ENCODE peak calls at places on chromosomes 5 and 9, in eight cellular contexts. Z is neural progenitor cell; V is CD4-positive, CD25-positive, alpha-beta regulatory T cell; M is PC-3; W is fibroblast of lung; R is ovary; O is caudate nucleus; U is choroid plexus epithelial cell. C is an unnamed sample.

GRCh38 chr9:121449786-121450185 is 49.9 kb downstream of the GGTA1 start:
- DNase-seq in Z (no peak), V (no peak), M (no peak), W (no peak), R (no peak), O (no peak), U (no peak), C (no peak)

GRCh38 chr5:175444905-175445456 is 999 bp upstream of the DRD1 start:
- DNase-seq in Z (no peak), V (no peak), M (no peak), W (no peak), R (no peak), O (no peak), U (no peak), C (no peak)

GRCh38 chr9:38244971-38245370 is 147.5 kb upstream of the ALDH1B1 start:
- DNase-seq in Z (no peak), V (no peak), M (peak), W (no peak), R (no peak), O (no peak), U (no peak), C (no peak)

GRCh38 chr5:69449511-69449910 is 34.6 kb downstream of the MARVELD2 start:
- DNase-seq in Z (no peak), V (no peak), M (no peak), W (no peak), R (no peak), O (no peak), U (no peak), C (no peak)

GRCh38 chr5:127206320-127207113 is 84.1 kb upstream of the MEGF10 start:
- DNase-seq in Z (no peak), V (no peak), M (peak), W (peak), R (no peak), O (no peak), U (peak), C (peak)

GRCh38 chr9:97564291-97565175 is 63.1 kb downstream of the TMOD1 start:
- DNase-seq in Z (peak), V (no peak), M (peak), W (peak), R (peak), O (no peak), U (peak), C (peak)

GRCh38 chr5:129387944-129388343 is 72.2 kb upstream of the ADAMTS19 start:
- DNase-seq in Z (no peak), V (no peak), M (no peak), W (no peak), R (no peak), O (no peak), U (no peak), C (no peak)

GRCh38 chr5:67032921-67033664 is 163.5 kb downstream of the CD180 start:
- DNase-seq in Z (no peak), V (no peak), M (no peak), W (peak), R (no peak), O (no peak), U (peak), C (no peak)

GRCh38 chr5:74300808-74301389 is 339.6 kb downstream of the ENC1 start:
- DNase-seq in Z (no peak), V (no peak), M (no peak), W (no peak), R (no peak), O (no peak), U (no peak), C (no peak)

GRCh38 chr5:116455061-116455460 is 119.6 kb downstream of the SEMA6A start:
- DNase-seq in Z (no peak), V (no peak), M (no peak), W (peak), R (no peak), O (no peak), U (peak), C (peak)

GRCh38 chr5:6399978-6400910 is 21.9 kb upstream of the MED10 start:
- DNase-seq in Z (no peak), V (no peak), M (peak), W (peak), R (no peak), O (no peak), U (peak), C (peak)

GRCh38 chr9:79759460-79759859 is 187.7 kb downstream of the TLE4 start:
- DNase-seq in Z (no peak), V (peak), M (peak), W (peak), R (no peak), O (no peak), U (no peak), C (no peak)

GRCh38 chr9:1726993-1727759 is 288.0 kb upstream of the SMARCA2 start:
- DNase-seq in Z (peak), V (peak), M (no peak), W (no peak), R (no peak), O (no peak), U (no peak), C (peak)

GRCh38 chr5:76622973-76623596 is at the start of gene F2RL2:
- DNase-seq in Z (peak), V (no peak), M (peak), W (peak), R (no peak), O (no peak), U (peak), C (peak)

GRCh38 chr5:41785061-41785460 is 85.2 kb downstream of the OXCT1 start:
- DNase-seq in Z (no peak), V (no peak), M (no peak), W (no peak), R (no peak), O (no peak), U (no peak), C (no peak)

GRCh38 chr5:69048233-69048632 is 45.6 kb upstream of the SLC30A5 start:
- DNase-seq in Z (peak), V (peak), M (peak), W (no peak), R (no peak), O (no peak), U (no peak), C (peak)

GRCh38 chr5:147427784-147428401 is 82.0 kb downstream of the DPYSL3 start:
- DNase-seq in Z (no peak), V (no peak), M (no peak), W (peak), R (no peak), O (no peak), U (peak), C (no peak)

GRCh38 chr5:132203916-132204315 is 23.7 kb downstream of the P4HA2 start:
- DNase-seq in Z (no peak), V (no peak), M (no peak), W (no peak), R (no peak), O (no peak), U (no peak), C (no peak)

GRCh38 chr5:95029569-95030366 is 255.1 kb downstream of the MCTP1 start:
- DNase-seq in Z (no peak), V (no peak), M (no peak), W (no peak), R (no peak), O (no peak), U (no peak), C (peak)

GRCh38 chr5:78320461-78320860 is 26.0 kb upstream of the AP3B1 start:
- DNase-seq in Z (peak), V (peak), M (peak), W (peak), R (no peak), O (no peak), U (peak), C (peak)

GRCh38 chr9:127531676-127532075 is 80.4 kb downstream of the LRSAM1 start:
- DNase-seq in Z (no peak), V (no peak), M (no peak), W (no peak), R (no peak), O (no peak), U (no peak), C (no peak)

GRCh38 chr9:134643306-134643705 is 1.7 kb downstream of the COL5A1 start:
- DNase-seq in Z (peak), V (no peak), M (peak), W (peak), R (peak), O (no peak), U (peak), C (peak)

GRCh38 chr9:123929177-123929869 is 603 bp downstream of the DENND1A start:
- DNase-seq in Z (peak), V (peak), M (no peak), W (no peak), R (no peak), O (no peak), U (no peak), C (peak)

GRCh38 chr9:110006657-110007056 is 201.3 kb downstream of the C9orf152 start:
- DNase-seq in Z (no peak), V (no peak), M (no peak), W (no peak), R (no peak), O (no peak), U (no peak), C (no peak)

GRCh38 chr5:96074460-96075254 is 113.0 kb upstream of the ELL2 start:
- DNase-seq in Z (no peak), V (no peak), M (no peak), W (peak), R (no peak), O (no peak), U (no peak), C (no peak)

GRCh38 chr9:34086889-34087288 is 38.2 kb upstream of the UBAP2 start:
- DNase-seq in Z (no peak), V (no peak), M (no peak), W (no peak), R (no peak), O (no peak), U (no peak), C (no peak)

GRCh38 chr9:114275246-114275994 is 47.5 kb upstream of the ORM1 start:
- DNase-seq in Z (no peak), V (no peak), M (peak), W (no peak), R (peak), O (no peak), U (no peak), C (peak)

GRCh38 chr9:135463140-135463539 is 16.4 kb upstream of the PPP1R26 start:
- DNase-seq in Z (no peak), V (no peak), M (peak), W (peak), R (no peak), O (no peak), U (no peak), C (peak)

GRCh38 chr5:1382248-1382700 is 37.4 kb upstream of the CLPTM1L start:
- DNase-seq in Z (no peak), V (no peak), M (no peak), W (no peak), R (no peak), O (no peak), U (no peak), C (no peak)

GRCh38 chr5:60945760-60946253 is 802 bp downstream of the NDUFAF2 start:
- DNase-seq in Z (peak), V (no peak), M (peak), W (peak), R (peak), O (no peak), U (peak), C (peak)

GRCh38 chr9:81380960-81381359 is 308.4 kb downstream of the TLE1 start:
- DNase-seq in Z (no peak), V (no peak), M (peak), W (peak), R (no peak), O (no peak), U (no peak), C (no peak)

GRCh38 chr9:117757566-117757965 is 53.4 kb downstream of the TLR4 start:
- DNase-seq in Z (peak), V (no peak), M (no peak), W (no peak), R (no peak), O (no peak), U (no peak), C (no peak)

GRCh38 chr9:91571036-91571435 is 147.4 kb upstream of the NFIL3 start:
- DNase-seq in Z (no peak), V (no peak), M (no peak), W (peak), R (no peak), O (no peak), U (no peak), C (no peak)

GRCh38 chr9:69549310-69550202 is 122.6 kb downstream of the APBA1 start:
- DNase-seq in Z (peak), V (peak), M (peak), W (peak), R (no peak), O (no peak), U (peak), C (peak)

GRCh38 chr9:84615574-84615973 is 54.0 kb upstream of the NTRK2 start:
- DNase-seq in Z (peak), V (no peak), M (no peak), W (no peak), R (no peak), O (no peak), U (no peak), C (no peak)

GRCh38 chr5:87435144-87435694 is 22.5 kb upstream of the CCNH start:
- DNase-seq in Z (no peak), V (no peak), M (no peak), W (no peak), R (no peak), O (no peak), U (no peak), C (no peak)